ENCODE peak calls at places on chromosome 20, in six cellular contexts. J, I, A, K, D and S are unnamed samples.

GRCh38 chr20:32356935-32357868 is 929 bp upstream of the ASXL1 start:
- DNase-seq in J (peak), K (peak), A (peak), D (peak), I (peak), S (peak)

GRCh38 chr20:58942549-58942948 is 38.5 kb upstream of the NELFCD start:
- DNase-seq in D (no peak), K (no peak), J (no peak), A (no peak), I (no peak), S (no peak)

GRCh38 chr20:25750220-25750764 is 53.6 kb upstream of the ZNF337 start:
- DNase-seq in I (no peak), K (no peak), D (no peak), J (no peak), A (no peak), S (no peak)

GRCh38 chr20:46464451-46464850 is 48.9 kb downstream of the ZNF334 start:
- DNase-seq in K (no peak), J (no peak), D (no peak), I (no peak), A (no peak), S (no peak)

GRCh38 chr20:4009305-4009704 is 6.1 kb downstream of the RNF24 start:
- DNase-seq in J (no peak), A (no peak), D (no peak), I (no peak), K (no peak), S (no peak)

GRCh38 chr20:34622821-34623451 is 54.0 kb downstream of the PIGU start:
- DNase-seq in I (no peak), D (no peak), J (no peak), K (no peak), A (no peak), S (no peak)

GRCh38 chr20:46283426-46283825 is 24.9 kb downstream of the CDH22 start:
- DNase-seq in A (no peak), I (no peak), D (peak), J (peak), K (no peak), S (no peak)

GRCh38 chr20:59748555-59749292 is 144.4 kb downstream of the PHACTR3 start:
- DNase-seq in A (no peak), K (peak), D (no peak), J (no peak), I (no peak), S (no peak)

GRCh38 chr20:13492001-13492480 is 146.7 kb downstream of the TASP1 start:
- DNase-seq in I (no peak), K (peak), A (peak), J (peak), D (peak), S (no peak)

GRCh38 chr20:50496773-50497375 is 13.3 kb upstream of the PTPN1 start:
- DNase-seq in J (no peak), A (no peak), D (peak), I (no peak), K (peak), S (no peak)

GRCh38 chr20:4524307-4524706 is 197.4 kb upstream of the PRND start:
- DNase-seq in I (no peak), J (no peak), D (no peak), A (no peak), K (no peak), S (no peak)

GRCh38 chr20:17987988-17988387 is 19.2 kb downstream of the MGME1 start:
- DNase-seq in I (no peak), K (no peak), A (no peak), D (no peak), J (no peak), S (no peak)

GRCh38 chr20:46663531-46663930 is 12.3 kb upstream of the SLC13A3 start:
- DNase-seq in K (no peak), I (no peak), J (no peak), D (no peak), A (no peak), S (no peak)

GRCh38 chr20:45819466-45819865 is 7.0 kb downstream of the UBE2C start:
- DNase-seq in K (no peak), I (no peak), D (no peak), J (no peak), A (no peak), S (no peak)

GRCh38 chr20:17357238-17357637 is 130.4 kb downstream of the PCSK2 start:
- DNase-seq in D (no peak), I (no peak), A (peak), J (no peak), K (no peak), S (no peak)

GRCh38 chr20:4776079-4776630 is 54.4 kb downstream of the PRND start:
- DNase-seq in A (no peak), J (no peak), K (no peak), I (no peak), D (no peak), S (no peak)

GRCh38 chr20:46705378-46705729 is 4.1 kb upstream of the SLC2A10 start:
- DNase-seq in J (no peak), I (no peak), K (no peak), A (no peak), D (no peak), S (no peak)

GRCh38 chr20:3172933-3173581 is at the start of gene LZTS3:
- DNase-seq in A (peak), J (peak), I (peak), D (peak), K (no peak), S (peak)

GRCh38 chr20:59598625-59599310 is 5.6 kb upstream of the PHACTR3 start:
- DNase-seq in I (no peak), K (no peak), A (no peak), J (peak), D (peak), S (peak)

GRCh38 chr20:35277531-35278395 is at the start of gene MMP24OS:
- DNase-seq in D (peak), J (peak), A (peak), K (peak), I (peak), S (peak)

GRCh38 chr20:34546751-34547181 is 11.8 kb upstream of the MAP1LC3A start:
- DNase-seq in J (no peak), A (no peak), K (no peak), I (no peak), D (no peak), S (no peak)

GRCh38 chr20:1920252-1920651 is 25.0 kb downstream of the SIRPA start:
- DNase-seq in A (no peak), K (no peak), I (no peak), D (no peak), J (peak), S (peak)

GRCh38 chr20:63463400-63464288 is 8.8 kb downstream of the KCNQ2 start:
- DNase-seq in J (no peak), D (no peak), A (no peak), I (no peak), K (no peak), S (no peak)

GRCh38 chr20:11807070-11807741 is 110.5 kb upstream of the BTBD3 start:
- DNase-seq in I (no peak), K (peak), J (no peak), D (peak), A (no peak), S (no peak)

GRCh38 chr20:36825374-36826104 is 50.4 kb upstream of the TLDC2 start:
- DNase-seq in J (no peak), A (no peak), D (no peak), K (no peak), I (no peak), S (no peak)

GRCh38 chr20:50995506-50995905 is 27.4 kb downstream of the KCNG1 start:
- DNase-seq in K (peak), D (peak), A (no peak), J (no peak), I (no peak), S (no peak)

GRCh38 chr20:53891306-53891894 is 179.0 kb downstream of the BCAS1 start:
- DNase-seq in K (peak), J (no peak), D (no peak), I (no peak), A (no peak), S (no peak)

GRCh38 chr20:50020283-50020682 is 37.5 kb downstream of the SNAI1 start:
- DNase-seq in D (peak), A (no peak), K (peak), I (no peak), J (no peak), S (no peak)

GRCh38 chr20:55053389-55053788 is 578.0 kb downstream of the DOK5 start:
- DNase-seq in A (no peak), D (no peak), J (no peak), K (no peak), I (no peak), S (no peak)

GRCh38 chr20:33568378-33569289 is 78.7 kb downstream of the CBFA2T2 start:
- DNase-seq in I (peak), K (no peak), J (no peak), D (no peak), A (no peak), S (peak)

GRCh38 chr20:52230406-52230805 is 38.8 kb upstream of the ZFP64 start:
- DNase-seq in I (no peak), A (no peak), K (no peak), D (no peak), J (peak), S (no peak)

GRCh38 chr20:40810336-40810735 is 121.3 kb upstream of the MAFB start:
- DNase-seq in D (no peak), K (no peak), I (no peak), J (no peak), A (no peak), S (no peak)

GRCh38 chr20:40811004-40811403 is 122.0 kb upstream of the MAFB start:
- DNase-seq in D (no peak), K (no peak), I (no peak), A (no peak), J (no peak), S (no peak)

GRCh38 chr20:40812415-40813212 is 123.6 kb upstream of the MAFB start:
- DNase-seq in I (no peak), J (no peak), D (peak), A (no peak), K (no peak), S (no peak)

GRCh38 chr20:40813213-40813510 is 124.1 kb upstream of the MAFB start:
- DNase-seq in D (no peak), K (no peak), I (no peak), J (no peak), A (no peak), S (no peak)

DNA sequence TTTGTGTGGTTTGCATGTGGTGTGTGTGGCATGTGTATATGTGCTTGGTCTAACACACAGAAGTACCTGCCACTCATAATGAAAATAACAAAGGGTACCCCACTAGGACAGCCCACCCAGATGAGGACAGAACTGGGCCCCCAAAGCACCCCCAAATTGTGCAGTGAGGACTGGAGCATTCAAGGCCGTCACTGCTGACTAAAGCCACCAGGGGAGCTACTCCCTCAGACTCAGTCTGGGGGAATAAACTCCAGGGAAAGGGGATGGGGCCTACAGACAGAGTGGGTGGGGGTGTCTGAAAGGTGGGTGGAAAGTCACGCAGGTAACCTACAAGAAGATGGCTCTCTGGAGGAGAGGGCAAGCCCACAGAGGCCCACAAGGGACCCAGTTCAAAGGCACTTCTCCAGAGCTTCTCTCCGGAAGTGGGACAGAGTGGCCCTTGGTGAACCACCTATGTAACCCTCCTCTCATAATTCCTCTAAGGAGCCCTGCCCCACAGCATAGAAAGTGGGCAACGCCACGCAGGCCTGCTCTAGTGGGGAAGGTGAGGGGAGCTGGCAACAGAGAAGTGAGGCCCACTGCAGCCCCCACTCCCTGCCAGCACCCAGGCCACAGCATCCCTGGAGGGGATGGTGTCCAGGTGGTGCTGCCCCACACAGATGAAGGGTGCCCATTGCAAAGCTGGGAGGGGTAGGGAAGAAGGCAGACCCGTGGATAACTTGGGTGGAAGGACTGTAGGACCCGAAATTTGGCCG is 122.8 kb upstream of the MAFB start:
- DNase-seq in K (no peak), D (no peak), A (no peak), I (no peak), J (no peak), S (no peak)
- TF ChIP-seq CTCF in K (peak), D (no peak), A (no peak), I (no peak), J (no peak), S (no peak)

GRCh38 chr20:19986419-19986818 is 30.7 kb upstream of the NAA20 start:
- DNase-seq in D (peak), I (no peak), A (no peak), K (no peak), J (no peak), S (no peak)
- TF ChIP-seq CTCF in D (no peak), I (no peak), A (no peak), K (no peak), J (no peak), S (no peak)

DNA sequence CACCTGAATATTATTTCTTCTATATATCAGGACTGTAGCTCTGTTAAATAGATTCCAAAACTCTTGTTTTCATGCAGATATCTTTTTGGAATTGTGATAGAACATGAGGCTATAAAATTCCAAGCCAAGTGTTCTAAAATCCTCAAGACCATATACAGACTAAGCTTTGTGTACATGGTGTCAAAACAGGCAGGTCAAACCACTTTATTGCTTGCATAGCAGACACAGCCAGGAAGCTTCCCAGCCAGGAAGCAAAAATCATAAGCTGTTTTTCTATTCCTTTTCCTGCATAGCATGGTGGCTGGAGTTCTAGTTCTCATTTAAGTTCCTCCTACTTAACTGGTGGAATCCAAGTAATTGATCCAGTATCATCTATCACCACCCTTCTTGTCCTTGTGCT is 353.3 kb downstream of the PAX1 start:
- DNase-seq in J (no peak), I (no peak), A (peak), K (no peak), D (no peak), S (no peak)
- TF ChIP-seq CTCF in J (no peak), I (no peak), A (no peak), K (no peak), D (no peak), S (no peak)

GRCh38 chr20:44598413-44599290 is 16.3 kb downstream of the PKIG start:
- DNase-seq in K (no peak), J (no peak), I (peak), D (no peak), A (no peak), S (no peak)
- TF ChIP-seq CTCF in K (peak), J (no peak), I (no peak), D (no peak), A (no peak), S (no peak)

GRCh38 chr20:911882-912600 is 4.1 kb downstream of the ANGPT4 start:
- DNase-seq in K (no peak), I (no peak), D (no peak), J (peak), A (no peak), S (no peak)
- TF ChIP-seq CTCF in K (no peak), I (no peak), D (no peak), J (no peak), A (no peak), S (no peak)

DNA sequence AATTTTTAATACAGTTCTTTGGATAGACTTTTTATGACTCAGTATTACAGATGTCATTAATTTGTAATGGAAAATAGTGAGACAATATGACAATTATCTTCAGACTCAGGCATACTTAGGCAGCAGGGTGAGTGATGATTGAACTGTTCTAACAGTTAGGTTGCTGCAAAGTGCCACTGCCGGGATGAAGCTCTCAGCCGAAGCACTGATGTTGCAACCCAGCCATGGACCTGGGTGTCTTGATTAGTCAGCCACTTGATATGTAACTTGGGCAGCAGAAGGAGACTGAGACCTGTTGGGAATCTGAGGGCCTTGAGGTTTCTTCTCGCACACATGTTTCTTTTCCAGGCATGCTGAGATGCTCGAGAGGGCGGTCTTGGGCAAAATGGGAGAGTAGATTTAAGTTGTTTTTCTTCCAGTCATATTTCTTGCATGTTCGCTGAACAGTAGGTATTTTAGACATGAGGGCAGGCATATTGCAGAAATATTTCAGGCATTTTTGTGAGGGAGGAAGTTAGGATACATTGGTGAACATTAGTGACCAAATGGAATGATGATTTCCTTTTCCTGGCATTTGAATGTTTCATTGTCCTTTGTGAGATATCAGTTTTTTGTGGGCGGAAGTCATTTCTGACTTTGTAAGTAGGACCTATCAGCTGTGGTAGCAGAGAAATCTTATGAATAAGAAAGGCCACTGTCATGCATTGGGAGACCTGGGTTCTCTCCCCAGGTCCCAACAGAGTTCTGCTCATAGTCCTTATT is 52.4 kb downstream of the SLX4IP start:
- DNase-seq in D (peak), I (no peak), J (no peak), K (no peak), A (no peak), S (no peak)
- TF ChIP-seq CTCF in D (no peak), I (no peak), J (no peak), K (no peak), A (no peak), S (no peak)

DNA sequence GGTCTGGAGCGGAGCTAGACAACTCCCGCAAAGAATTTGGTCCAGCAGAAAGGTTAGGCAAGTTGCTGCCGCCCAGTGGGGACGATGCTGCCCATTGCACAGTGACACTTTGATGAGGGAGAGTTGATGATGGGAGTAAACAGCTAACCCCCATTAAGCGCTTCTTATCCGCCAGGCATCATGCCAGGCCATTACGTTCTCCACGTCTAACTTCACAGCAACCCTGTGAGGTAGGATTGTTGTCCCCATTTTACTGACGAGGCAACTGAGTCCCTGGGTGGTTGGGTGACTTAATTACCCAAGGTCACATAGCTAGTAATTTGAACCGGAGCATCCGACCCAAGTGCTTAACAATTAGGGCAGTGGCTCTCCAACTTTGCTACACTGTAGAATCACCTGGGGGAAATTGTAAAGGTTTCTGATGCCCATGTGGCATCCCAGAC is 731 bp downstream of the RALGAPB start:
- DNase-seq in I (peak), D (no peak), K (peak), A (peak), J (no peak), S (peak)
- TF ChIP-seq CTCF in I (no peak), D (no peak), K (peak), A (no peak), J (no peak), S (no peak)

GRCh38 chr20:9517297-9518134 is 3.1 kb downstream of the LAMP5 start:
- DNase-seq in J (no peak), K (no peak), D (no peak), A (no peak), I (no peak), S (no peak)
- TF ChIP-seq CTCF in J (no peak), K (no peak), D (no peak), A (no peak), I (no peak), S (no peak)

GRCh38 chr20:23666189-23666588 is 22.6 kb downstream of the CST4 start:
- DNase-seq in K (no peak), J (no peak), A (no peak), I (no peak), D (peak), S (no peak)
- TF ChIP-seq CTCF in K (no peak), J (no peak), A (no peak), I (no peak), D (no peak), S (no peak)